ENCODE peak calls at places on chromosomes 11 and 22, in five cellular contexts. One of them, this sample, is unnamed.

GRCh38 chr11:106552694-106553203 is 465.5 kb downstream of the GUCY1A2 start:
- DNase-seq in suprapubic skin: no peak
- DNase-seq in testis: no peak
- DNase-seq in neural crest cell: no peak
- DNase-seq in mesothelial cell of epicardium: no peak
- DNase-seq in this sample: no peak

GRCh38 chr22:31970490-31971444 is 26.4 kb downstream of the YWHAH start:
- DNase-seq in suprapubic skin: peak
- DNase-seq in mesothelial cell of epicardium: peak
- DNase-seq in testis: peak
- DNase-seq in neural crest cell: peak
- DNase-seq in this sample: peak

GRCh38 chr11:79617561-79617960 is 176.7 kb upstream of the TENM4 start:
- DNase-seq in neural crest cell: no peak
- DNase-seq in testis: no peak
- DNase-seq in mesothelial cell of epicardium: no peak
- DNase-seq in suprapubic skin: no peak
- DNase-seq in this sample: no peak

GRCh38 chr11:11279956-11280689 is 72.9 kb downstream of the CSNK2A3 start:
- DNase-seq in neural crest cell: no peak
- DNase-seq in testis: no peak
- DNase-seq in suprapubic skin: no peak
- DNase-seq in mesothelial cell of epicardium: no peak
- DNase-seq in this sample: no peak

GRCh38 chr11:73235236-73235786 is 17.2 kb downstream of the P2RY2 start:
- DNase-seq in suprapubic skin: no peak
- DNase-seq in mesothelial cell of epicardium: no peak
- DNase-seq in testis: no peak
- DNase-seq in neural crest cell: no peak
- DNase-seq in this sample: no peak

GRCh38 chr22:27896251-27896650 is 22.8 kb downstream of the PITPNB start:
- DNase-seq in testis: no peak
- DNase-seq in suprapubic skin: no peak
- DNase-seq in mesothelial cell of epicardium: no peak
- DNase-seq in neural crest cell: no peak
- DNase-seq in this sample: no peak

GRCh38 chr22:37345863-37346514 is 63.7 kb downstream of the CYTH4 start:
- DNase-seq in mesothelial cell of epicardium: no peak
- DNase-seq in testis: peak
- DNase-seq in suprapubic skin: no peak
- DNase-seq in neural crest cell: no peak
- DNase-seq in this sample: no peak

GRCh38 chr22:31327786-31328544 is 18.2 kb downstream of the PATZ1 start:
- DNase-seq in testis: no peak
- DNase-seq in suprapubic skin: no peak
- DNase-seq in neural crest cell: no peak
- DNase-seq in mesothelial cell of epicardium: no peak
- DNase-seq in this sample: no peak

GRCh38 chr11:123247813-123248379 is 52.8 kb upstream of the CLMP start:
- DNase-seq in suprapubic skin: no peak
- DNase-seq in testis: no peak
- DNase-seq in mesothelial cell of epicardium: no peak
- DNase-seq in neural crest cell: no peak
- DNase-seq in this sample: no peak

GRCh38 chr22:36221799-36222751 is 17.3 kb downstream of the APOL2 start:
- DNase-seq in mesothelial cell of epicardium: peak
- DNase-seq in testis: peak
- DNase-seq in neural crest cell: peak
- DNase-seq in suprapubic skin: no peak
- DNase-seq in this sample: no peak

GRCh38 chr11:48148749-48149148 is 67.9 kb upstream of the OR4B1 start:
- DNase-seq in mesothelial cell of epicardium: no peak
- DNase-seq in testis: no peak
- DNase-seq in neural crest cell: no peak
- DNase-seq in suprapubic skin: no peak
- DNase-seq in this sample: no peak

GRCh38 chr11:34605481-34606325 is 15.2 kb upstream of the EHF start:
- DNase-seq in mesothelial cell of epicardium: no peak
- DNase-seq in suprapubic skin: no peak
- DNase-seq in testis: no peak
- DNase-seq in neural crest cell: no peak
- DNase-seq in this sample: no peak

GRCh38 chr11:44565008-44565745 is at the start of gene CD82:
- DNase-seq in suprapubic skin: peak
- DNase-seq in testis: peak
- DNase-seq in mesothelial cell of epicardium: peak
- DNase-seq in neural crest cell: peak
- DNase-seq in this sample: peak

GRCh38 chr11:22922672-22923071 is 62.4 kb upstream of the CCDC179 start:
- DNase-seq in mesothelial cell of epicardium: no peak
- DNase-seq in testis: no peak
- DNase-seq in neural crest cell: no peak
- DNase-seq in suprapubic skin: no peak
- DNase-seq in this sample: no peak

GRCh38 chr11:8107642-8108041 is 26.6 kb downstream of the TUB start:
- DNase-seq in suprapubic skin: no peak
- DNase-seq in neural crest cell: no peak
- DNase-seq in mesothelial cell of epicardium: no peak
- DNase-seq in testis: no peak
- DNase-seq in this sample: no peak

GRCh38 chr11:111229604-111230003 is 15.9 kb upstream of the POU2AF2 start:
- DNase-seq in neural crest cell: no peak
- DNase-seq in suprapubic skin: no peak
- DNase-seq in testis: peak
- DNase-seq in mesothelial cell of epicardium: no peak
- DNase-seq in this sample: no peak

GRCh38 chr11:33452806-33453205 is 195.6 kb downstream of the HIPK3 start:
- DNase-seq in testis: no peak
- DNase-seq in neural crest cell: no peak
- DNase-seq in mesothelial cell of epicardium: no peak
- DNase-seq in suprapubic skin: no peak
- DNase-seq in this sample: no peak

GRCh38 chr11:72226701-72227100 is 2.1 kb downstream of the INPPL1 start:
- DNase-seq in mesothelial cell of epicardium: no peak
- DNase-seq in neural crest cell: no peak
- DNase-seq in suprapubic skin: no peak
- DNase-seq in testis: peak
- DNase-seq in this sample: peak

GRCh38 chr22:28142361-28142801 is 223.3 kb upstream of the PITPNB start:
- DNase-seq in testis: no peak
- DNase-seq in neural crest cell: no peak
- DNase-seq in suprapubic skin: no peak
- DNase-seq in mesothelial cell of epicardium: no peak
- DNase-seq in this sample: no peak

GRCh38 chr11:6547177-6547576 is 50.1 kb downstream of the DNHD1 start:
- DNase-seq in testis: no peak
- DNase-seq in mesothelial cell of epicardium: no peak
- DNase-seq in suprapubic skin: no peak
- DNase-seq in neural crest cell: no peak
- DNase-seq in this sample: no peak

GRCh38 chr11:6545917-6546605 is 49.0 kb downstream of the DNHD1 start:
- DNase-seq in suprapubic skin: no peak
- DNase-seq in mesothelial cell of epicardium: no peak
- DNase-seq in testis: no peak
- DNase-seq in neural crest cell: no peak
- DNase-seq in this sample: no peak

GRCh38 chr11:6542727-6543126 is 45.6 kb downstream of the DNHD1 start:
- DNase-seq in testis: no peak
- DNase-seq in mesothelial cell of epicardium: no peak
- DNase-seq in suprapubic skin: no peak
- DNase-seq in neural crest cell: no peak
- DNase-seq in this sample: no peak

GRCh38 chr11:6546735-6547134 is 49.7 kb downstream of the DNHD1 start:
- DNase-seq in mesothelial cell of epicardium: no peak
- DNase-seq in testis: no peak
- DNase-seq in neural crest cell: no peak
- DNase-seq in suprapubic skin: no peak
- DNase-seq in this sample: no peak

GRCh38 chr11:6544921-6545850 is 48.1 kb downstream of the DNHD1 start:
- DNase-seq in suprapubic skin: no peak
- DNase-seq in mesothelial cell of epicardium: no peak
- DNase-seq in neural crest cell: no peak
- DNase-seq in testis: no peak
- DNase-seq in this sample: no peak
- TF ChIP-seq CTCF in suprapubic skin: no peak
- TF ChIP-seq CTCF in mesothelial cell of epicardium: no peak
- TF ChIP-seq CTCF in neural crest cell: no peak
- TF ChIP-seq CTCF in testis: no peak
- TF ChIP-seq CTCF in this sample: no peak

DNA sequence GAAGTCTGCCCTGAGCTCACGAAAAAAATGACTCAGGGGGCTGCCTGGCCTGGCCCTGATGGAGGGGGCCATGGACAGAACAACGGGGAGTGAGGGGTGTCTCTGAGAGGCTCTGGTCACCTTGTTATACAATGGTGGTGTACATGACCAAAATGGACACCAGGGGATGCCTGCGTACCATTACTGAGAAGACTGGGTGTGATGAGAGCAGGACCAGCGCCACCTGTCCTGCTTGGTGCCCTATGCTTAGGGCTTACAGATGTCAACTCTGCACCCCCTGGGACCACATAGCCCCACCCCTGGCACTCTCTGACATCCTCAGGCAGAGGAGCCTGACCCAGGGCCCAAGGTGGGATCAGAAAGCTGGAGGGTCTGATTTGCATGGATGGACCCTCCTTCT is 104.8 kb downstream of the ZNF280B start:
- DNase-seq in neural crest cell: no peak
- DNase-seq in testis: no peak
- DNase-seq in mesothelial cell of epicardium: no peak
- DNase-seq in suprapubic skin: no peak
- DNase-seq in this sample: no peak
- TF ChIP-seq CTCF in neural crest cell: no peak
- TF ChIP-seq CTCF in testis: no peak
- TF ChIP-seq CTCF in mesothelial cell of epicardium: no peak
- TF ChIP-seq CTCF in suprapubic skin: no peak
- TF ChIP-seq CTCF in this sample: no peak

GRCh38 chr22:42188808-42189447 is 58.3 kb upstream of the CYP2D6 start:
- DNase-seq in testis: no peak
- DNase-seq in mesothelial cell of epicardium: no peak
- DNase-seq in neural crest cell: no peak
- DNase-seq in suprapubic skin: no peak
- DNase-seq in this sample: no peak

GRCh38 chr22:42187646-42188045 is 57.0 kb upstream of the CYP2D6 start:
- DNase-seq in mesothelial cell of epicardium: no peak
- DNase-seq in testis: no peak
- DNase-seq in neural crest cell: no peak
- DNase-seq in suprapubic skin: no peak
- DNase-seq in this sample: no peak

GRCh38 chr22:42192547-42192946 is 61.9 kb upstream of the CYP2D6 start:
- DNase-seq in suprapubic skin: no peak
- DNase-seq in neural crest cell: no peak
- DNase-seq in testis: no peak
- DNase-seq in mesothelial cell of epicardium: no peak
- DNase-seq in this sample: no peak

GRCh38 chr22:42189761-42190160 is 59.2 kb upstream of the CYP2D6 start:
- DNase-seq in testis: no peak
- DNase-seq in mesothelial cell of epicardium: no peak
- DNase-seq in suprapubic skin: no peak
- DNase-seq in neural crest cell: no peak
- DNase-seq in this sample: no peak

GRCh38 chr22:42190274-42190673 is 59.7 kb upstream of the CYP2D6 start:
- DNase-seq in testis: no peak
- DNase-seq in suprapubic skin: no peak
- DNase-seq in neural crest cell: no peak
- DNase-seq in mesothelial cell of epicardium: no peak
- DNase-seq in this sample: no peak
- TF ChIP-seq CTCF in testis: no peak
- TF ChIP-seq CTCF in suprapubic skin: no peak
- TF ChIP-seq CTCF in neural crest cell: no peak
- TF ChIP-seq CTCF in mesothelial cell of epicardium: no peak
- TF ChIP-seq CTCF in this sample: no peak

GRCh38 chr11:81658722-81659121 is 1074.9 kb downstream of the FAM181B start:
- DNase-seq in testis: no peak
- DNase-seq in mesothelial cell of epicardium: no peak
- DNase-seq in suprapubic skin: no peak
- DNase-seq in neural crest cell: no peak
- DNase-seq in this sample: no peak
- TF ChIP-seq CTCF in testis: no peak
- TF ChIP-seq CTCF in mesothelial cell of epicardium: no peak
- TF ChIP-seq CTCF in suprapubic skin: no peak
- TF ChIP-seq CTCF in neural crest cell: peak
- TF ChIP-seq CTCF in this sample: no peak

GRCh38 chr11:57182896-57183295 is 1.1 kb downstream of the LRRC55 start:
- DNase-seq in testis: no peak
- DNase-seq in suprapubic skin: no peak
- DNase-seq in mesothelial cell of epicardium: no peak
- DNase-seq in neural crest cell: no peak
- DNase-seq in this sample: no peak
- TF ChIP-seq CTCF in testis: no peak
- TF ChIP-seq CTCF in suprapubic skin: no peak
- TF ChIP-seq CTCF in mesothelial cell of epicardium: no peak
- TF ChIP-seq CTCF in neural crest cell: no peak
- TF ChIP-seq CTCF in this sample: no peak

GRCh38 chr22:46998346-46998745 is 235.9 kb downstream of the TBC1D22A start:
- DNase-seq in suprapubic skin: no peak
- DNase-seq in testis: no peak
- DNase-seq in neural crest cell: no peak
- DNase-seq in mesothelial cell of epicardium: no peak
- DNase-seq in this sample: no peak

GRCh38 chr22:46997311-46997970 is 235.0 kb downstream of the TBC1D22A start:
- DNase-seq in testis: no peak
- DNase-seq in suprapubic skin: no peak
- DNase-seq in mesothelial cell of epicardium: no peak
- DNase-seq in neural crest cell: no peak
- DNase-seq in this sample: no peak

GRCh38 chr22:46994983-46995382 is 232.5 kb downstream of the TBC1D22A start:
- DNase-seq in neural crest cell: no peak
- DNase-seq in mesothelial cell of epicardium: no peak
- DNase-seq in testis: no peak
- DNase-seq in suprapubic skin: no peak
- DNase-seq in this sample: no peak

GRCh38 chr22:46995501-46996360 is 233.3 kb downstream of the TBC1D22A start:
- DNase-seq in mesothelial cell of epicardium: no peak
- DNase-seq in testis: no peak
- DNase-seq in neural crest cell: no peak
- DNase-seq in suprapubic skin: no peak
- DNase-seq in this sample: no peak

GRCh38 chr22:46996595-46997310 is 234.3 kb downstream of the TBC1D22A start:
- DNase-seq in neural crest cell: no peak
- DNase-seq in suprapubic skin: no peak
- DNase-seq in mesothelial cell of epicardium: no peak
- DNase-seq in testis: no peak
- DNase-seq in this sample: no peak
- TF ChIP-seq CTCF in neural crest cell: no peak
- TF ChIP-seq CTCF in suprapubic skin: no peak
- TF ChIP-seq CTCF in mesothelial cell of epicardium: no peak
- TF ChIP-seq CTCF in testis: no peak
- TF ChIP-seq CTCF in this sample: no peak

This sample was measured in breast epithelium.